ENCODE peak calls at places on chromosomes 11 and 22, in eight cellular contexts. One of them, this sample, is unnamed.
A peak's percentile ranks its signal among the peaks of the same experiment; 100 is the strongest.

GRCh38 chr11:130580372-130580771 is 131.9 kb downstream of the ADAMTS15 start:
- DNase-seq in HCT116: peak; percentile 21
- DNase-seq in kidney: no peak
- DNase-seq in endothelial cell of umbilical vein: peak; percentile 61
- DNase-seq in GM12865: no peak
- DNase-seq in adipocyte: peak; percentile 65
- DNase-seq in K562: no peak
- DNase-seq in left lung: no peak
- DNase-seq in this sample: no peak

GRCh38 chr11:126790550-126790981 is 210.0 kb downstream of the KIRREL3 start:
- DNase-seq in K562: no peak
- DNase-seq in adipocyte: peak; percentile 75
- DNase-seq in left lung: no peak
- DNase-seq in HCT116: no peak
- DNase-seq in GM12865: no peak
- DNase-seq in kidney: no peak
- DNase-seq in endothelial cell of umbilical vein: peak; percentile 55
- DNase-seq in this sample: no peak

GRCh38 chr11:15117751-15118150 is 3.0 kb downstream of the INSC start:
- DNase-seq in kidney: no peak
- DNase-seq in GM12865: no peak
- DNase-seq in HCT116: no peak
- DNase-seq in left lung: no peak
- DNase-seq in endothelial cell of umbilical vein: no peak
- DNase-seq in K562: no peak
- DNase-seq in adipocyte: no peak
- DNase-seq in this sample: no peak

GRCh38 chr11:2912498-2912897 is 16.7 kb downstream of the PHLDA2 start:
- DNase-seq in kidney: peak; percentile 97
- DNase-seq in K562: peak; percentile 90
- DNase-seq in HCT116: peak; percentile 87
- DNase-seq in GM12865: no peak
- DNase-seq in adipocyte: peak; percentile 64
- DNase-seq in left lung: peak; percentile 94
- DNase-seq in endothelial cell of umbilical vein: peak; percentile 28
- DNase-seq in this sample: no peak

GRCh38 chr22:46546466-46547178 is 9.2 kb upstream of the CELSR1 start:
- DNase-seq in GM12865: no peak
- DNase-seq in adipocyte: peak; percentile 19
- DNase-seq in K562: no peak
- DNase-seq in kidney: peak; percentile 88
- DNase-seq in endothelial cell of umbilical vein: peak; percentile 26
- DNase-seq in HCT116: no peak
- DNase-seq in left lung: peak; percentile 81
- DNase-seq in this sample: no peak

GRCh38 chr11:113994077-113994954 is 19.4 kb downstream of the HTR3A start:
- DNase-seq in kidney: no peak
- DNase-seq in left lung: no peak
- DNase-seq in adipocyte: peak; percentile 64
- DNase-seq in GM12865: no peak
- DNase-seq in HCT116: no peak
- DNase-seq in K562: peak; percentile 49
- DNase-seq in endothelial cell of umbilical vein: peak; percentile 11
- DNase-seq in this sample: no peak

GRCh38 chr11:46202149-46202548 is 75.3 kb upstream of the CREB3L1 start:
- DNase-seq in GM12865: no peak
- DNase-seq in K562: no peak
- DNase-seq in HCT116: no peak
- DNase-seq in adipocyte: no peak
- DNase-seq in endothelial cell of umbilical vein: no peak
- DNase-seq in kidney: no peak
- DNase-seq in left lung: no peak
- DNase-seq in this sample: no peak

GRCh38 chr22:44409211-44409648 is 88.8 kb downstream of the RTL6 start:
- DNase-seq in endothelial cell of umbilical vein: no peak
- DNase-seq in kidney: peak; percentile 53
- DNase-seq in adipocyte: no peak
- DNase-seq in K562: no peak
- DNase-seq in HCT116: no peak
- DNase-seq in left lung: peak; percentile 51
- DNase-seq in GM12865: no peak
- DNase-seq in this sample: no peak

GRCh38 chr11:71477637-71478011 is 24.6 kb downstream of the NADSYN1 start:
- DNase-seq in GM12865: no peak
- DNase-seq in endothelial cell of umbilical vein: no peak
- DNase-seq in HCT116: no peak
- DNase-seq in K562: no peak
- DNase-seq in left lung: peak; percentile 28
- DNase-seq in kidney: peak; percentile 38
- DNase-seq in adipocyte: no peak
- DNase-seq in this sample: no peak

GRCh38 chr22:46574993-46575914 is 37.8 kb upstream of the CELSR1 start:
- DNase-seq in K562: no peak
- DNase-seq in endothelial cell of umbilical vein: peak; percentile 64
- DNase-seq in HCT116: peak; percentile 46
- DNase-seq in kidney: peak; percentile 81
- DNase-seq in left lung: peak; percentile 80
- DNase-seq in GM12865: no peak
- DNase-seq in adipocyte: no peak
- DNase-seq in this sample: no peak

GRCh38 chr11:2975594-2975993 is 16.5 kb downstream of the NAP1L4 start:
- DNase-seq in endothelial cell of umbilical vein: no peak
- DNase-seq in GM12865: peak; percentile 65
- DNase-seq in K562: peak; percentile 49
- DNase-seq in adipocyte: peak; percentile 36
- DNase-seq in HCT116: peak; percentile 36
- DNase-seq in left lung: no peak
- DNase-seq in kidney: no peak
- DNase-seq in this sample: peak; percentile 39

GRCh38 chr11:86138958-86139357 is 70.1 kb upstream of the PICALM start:
- DNase-seq in adipocyte: peak; percentile 33
- DNase-seq in left lung: no peak
- DNase-seq in HCT116: no peak
- DNase-seq in kidney: no peak
- DNase-seq in endothelial cell of umbilical vein: no peak
- DNase-seq in GM12865: peak; percentile 85
- DNase-seq in K562: no peak
- DNase-seq in this sample: peak; percentile 20

GRCh38 chr11:84648413-84648812 is 978.7 kb downstream of the DLG2 start:
- DNase-seq in kidney: no peak
- DNase-seq in endothelial cell of umbilical vein: no peak
- DNase-seq in left lung: no peak
- DNase-seq in GM12865: no peak
- DNase-seq in HCT116: no peak
- DNase-seq in K562: no peak
- DNase-seq in adipocyte: no peak
- DNase-seq in this sample: no peak

GRCh38 chr11:16070573-16070972 is 285.8 kb downstream of the SOX6 start:
- DNase-seq in left lung: no peak
- DNase-seq in endothelial cell of umbilical vein: no peak
- DNase-seq in K562: no peak
- DNase-seq in kidney: peak; percentile 35
- DNase-seq in HCT116: no peak
- DNase-seq in adipocyte: no peak
- DNase-seq in GM12865: no peak
- DNase-seq in this sample: no peak

GRCh38 chr11:46930089-46930488 is 6.5 kb upstream of the CSTPP1 start:
- DNase-seq in HCT116: no peak
- DNase-seq in GM12865: no peak
- DNase-seq in K562: no peak
- DNase-seq in adipocyte: peak; percentile 33
- DNase-seq in kidney: no peak
- DNase-seq in left lung: no peak
- DNase-seq in endothelial cell of umbilical vein: peak; percentile 32
- DNase-seq in this sample: no peak

GRCh38 chr22:26890870-26891269 is 233.5 kb downstream of the MIAT start:
- DNase-seq in GM12865: no peak
- DNase-seq in left lung: no peak
- DNase-seq in K562: no peak
- DNase-seq in endothelial cell of umbilical vein: no peak
- DNase-seq in adipocyte: no peak
- DNase-seq in HCT116: peak; percentile 0
- DNase-seq in kidney: no peak
- DNase-seq in this sample: no peak

GRCh38 chr11:113475160-113475761 is at the start of gene DRD2:
- DNase-seq in kidney: no peak
- DNase-seq in HCT116: no peak
- DNase-seq in K562: peak; percentile 61
- DNase-seq in GM12865: no peak
- DNase-seq in endothelial cell of umbilical vein: no peak
- DNase-seq in left lung: peak; percentile 74
- DNase-seq in adipocyte: peak; percentile 0
- DNase-seq in this sample: no peak

DNA sequence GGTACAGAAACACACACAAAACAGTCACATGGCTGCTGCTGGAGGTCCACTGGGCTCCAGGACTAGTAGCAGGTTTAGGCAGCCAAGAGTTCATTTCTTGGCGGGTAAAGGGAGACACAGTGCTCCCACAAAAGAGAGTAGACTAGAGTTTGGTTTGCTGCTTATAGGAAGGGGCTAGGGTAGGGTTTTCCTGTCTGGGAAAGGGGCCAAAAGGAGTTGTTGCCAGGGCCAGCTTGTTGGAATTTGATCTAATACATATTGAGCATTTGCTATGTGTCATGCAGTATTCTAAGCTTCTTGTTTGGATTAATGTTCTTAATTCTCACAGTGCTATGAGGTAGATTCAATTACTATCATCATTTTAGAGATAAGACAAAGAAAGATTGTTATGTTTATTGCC is 195.1 kb upstream of the PLET1 start:
- DNase-seq in left lung: no peak
- DNase-seq in HCT116: no peak
- DNase-seq in kidney: no peak
- DNase-seq in K562: no peak
- DNase-seq in adipocyte: no peak
- DNase-seq in GM12865: no peak
- DNase-seq in endothelial cell of umbilical vein: peak; percentile 36
- DNase-seq in this sample: no peak
- H3K4me3 ChIP-seq in left lung: no peak overlapping the region
- H3K4me3 ChIP-seq in HCT116: no peak overlapping the region
- H3K4me3 ChIP-seq in kidney: no peak overlapping the region
- H3K4me3 ChIP-seq in K562: no peak overlapping the region
- H3K4me3 ChIP-seq in adipocyte: no peak overlapping the region
- H3K4me3 ChIP-seq in GM12865: no peak overlapping the region
- H3K4me3 ChIP-seq in endothelial cell of umbilical vein: no peak overlapping the region
- H3K4me3 ChIP-seq in this sample: no peak overlapping the region

DNA sequence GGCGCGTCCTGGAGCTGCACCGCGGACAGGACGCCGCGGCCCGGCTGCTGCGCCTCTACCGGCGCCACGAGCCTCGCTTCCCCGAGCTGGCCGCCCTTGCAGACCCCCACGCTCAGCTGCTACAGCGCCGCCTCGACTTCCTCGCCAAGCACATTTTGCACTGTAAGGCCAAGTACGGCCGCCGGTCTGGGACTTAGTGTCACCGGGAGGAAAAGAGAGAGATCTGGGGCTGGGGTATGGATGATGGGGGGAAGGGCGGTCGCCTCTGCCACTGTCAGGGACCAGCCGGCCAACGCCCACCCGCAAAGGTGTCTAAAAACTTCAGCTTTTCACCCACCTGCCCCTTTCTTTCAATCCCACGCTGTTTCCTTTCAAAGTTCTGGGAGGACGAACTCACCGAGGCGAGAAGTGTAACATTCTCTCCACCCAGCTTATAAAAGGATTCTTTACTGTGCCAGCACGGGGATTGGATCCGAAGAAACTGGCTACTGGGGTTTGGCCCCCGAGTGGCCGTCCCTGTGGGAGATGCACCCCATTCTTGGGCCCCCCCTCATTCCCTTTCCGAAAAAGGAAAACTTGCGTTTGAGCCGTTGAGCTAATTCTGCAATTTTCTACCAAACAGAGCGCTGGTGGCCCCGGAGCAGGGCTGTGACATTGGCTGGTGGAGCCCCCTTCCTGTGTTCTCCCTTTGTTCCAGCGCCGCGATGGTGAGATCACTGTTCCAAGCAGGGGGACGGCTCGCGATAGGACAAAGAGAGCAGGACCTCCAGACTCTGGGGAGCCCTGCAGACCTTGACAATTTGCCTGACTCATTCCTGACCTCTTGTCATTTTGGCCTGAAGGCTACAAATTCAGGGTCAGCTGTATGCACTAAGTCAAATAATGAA is 1.7 kb downstream of the FJX1 start:
- DNase-seq in adipocyte: peak; percentile 45
- DNase-seq in HCT116: no peak
- DNase-seq in K562: peak; percentile 32
- DNase-seq in GM12865: peak; percentile 35
- DNase-seq in endothelial cell of umbilical vein: peak; percentile 43
- DNase-seq in left lung: peak; percentile 75
- DNase-seq in kidney: peak; percentile 81
- DNase-seq in this sample: no peak
- H3K4me3 ChIP-seq in adipocyte: peak overlapping the region; percentile 82
- H3K4me3 ChIP-seq in HCT116: peak overlapping the region; percentile 60
- H3K4me3 ChIP-seq in K562: peak overlapping the region; percentile 4
- H3K4me3 ChIP-seq in GM12865: peak overlapping the region; percentile 74
- H3K4me3 ChIP-seq in endothelial cell of umbilical vein: peak overlapping the region; percentile 62
- H3K4me3 ChIP-seq in left lung: peak overlapping the region; percentile 54
- H3K4me3 ChIP-seq in kidney: peak overlapping the region; percentile 63
- H3K4me3 ChIP-seq in this sample: no peak overlapping the region

DNA sequence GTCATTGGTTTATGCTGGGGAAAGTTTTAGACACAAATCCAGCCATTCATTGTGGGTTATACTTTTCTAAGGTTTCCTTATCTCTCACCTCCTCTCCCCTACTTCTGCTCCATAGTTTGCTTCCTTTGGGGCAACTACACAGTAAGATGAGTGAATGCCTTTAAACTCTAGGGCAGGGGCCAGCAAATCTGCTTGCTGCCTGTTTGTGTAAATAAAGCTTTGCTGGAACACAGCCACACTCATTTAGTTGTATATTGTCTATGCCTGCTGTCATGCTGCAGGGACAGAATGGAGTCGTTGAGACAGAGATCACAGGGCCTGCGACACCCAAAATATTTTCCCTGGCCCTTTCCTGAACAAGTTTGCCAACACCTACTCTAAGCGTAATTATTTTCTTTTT is 58.7 kb downstream of the TECTA start:
- DNase-seq in K562: no peak
- DNase-seq in kidney: no peak
- DNase-seq in HCT116: no peak
- DNase-seq in GM12865: no peak
- DNase-seq in adipocyte: no peak
- DNase-seq in endothelial cell of umbilical vein: no peak
- DNase-seq in left lung: no peak
- DNase-seq in this sample: no peak
- H3K4me3 ChIP-seq in K562: no peak overlapping the region
- H3K4me3 ChIP-seq in kidney: no peak overlapping the region
- H3K4me3 ChIP-seq in HCT116: no peak overlapping the region
- H3K4me3 ChIP-seq in GM12865: no peak overlapping the region
- H3K4me3 ChIP-seq in adipocyte: no peak overlapping the region
- H3K4me3 ChIP-seq in endothelial cell of umbilical vein: no peak overlapping the region
- H3K4me3 ChIP-seq in left lung: no peak overlapping the region
- H3K4me3 ChIP-seq in this sample: no peak overlapping the region

DNA sequence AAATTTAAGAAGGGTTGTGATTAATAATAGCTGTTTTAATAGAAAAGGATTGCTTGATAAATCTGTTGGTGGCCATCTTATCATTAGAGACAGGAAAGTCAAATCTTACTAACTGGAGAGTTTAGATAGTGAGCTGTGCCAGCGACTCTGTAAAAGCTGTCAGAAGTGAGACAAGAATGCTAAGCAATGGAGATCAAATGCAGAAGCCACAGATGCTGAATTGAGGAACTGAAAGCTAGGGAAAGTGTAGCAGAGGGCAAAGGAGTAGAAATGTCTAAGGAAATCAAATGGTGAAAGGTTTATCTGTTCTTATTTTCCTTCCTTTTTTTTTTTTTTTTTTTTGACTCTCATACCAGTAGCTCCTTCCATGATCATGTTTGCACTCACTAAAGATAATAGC is 13.7 kb downstream of the MS4A13 start:
- DNase-seq in adipocyte: no peak
- DNase-seq in kidney: no peak
- DNase-seq in endothelial cell of umbilical vein: no peak
- DNase-seq in K562: no peak
- DNase-seq in left lung: no peak
- DNase-seq in GM12865: peak; percentile 44
- DNase-seq in HCT116: no peak
- DNase-seq in this sample: no peak
- H3K4me3 ChIP-seq in adipocyte: no peak overlapping the region
- H3K4me3 ChIP-seq in kidney: no peak overlapping the region
- H3K4me3 ChIP-seq in endothelial cell of umbilical vein: no peak overlapping the region
- H3K4me3 ChIP-seq in K562: no peak overlapping the region
- H3K4me3 ChIP-seq in left lung: no peak overlapping the region
- H3K4me3 ChIP-seq in GM12865: no peak overlapping the region
- H3K4me3 ChIP-seq in HCT116: no peak overlapping the region
- H3K4me3 ChIP-seq in this sample: no peak overlapping the region

This sample was measured in Jurkat, Clone E6-1.